ENCODE peak calls at places on chromosomes 2 and 18, in four cellular contexts. One of them, this sample, is unnamed.

GRCh38 chr2:234960091-234961088 is 8.6 kb downstream of the SH3BP4 start:
- DNase-seq in A549: no peak
- DNase-seq in ovary: no peak
- DNase-seq in tibial nerve: no peak
- DNase-seq in this sample: peak; percentile 10

GRCh38 chr2:134621939-134622705 is 96.7 kb downstream of the TMEM163 start:
- DNase-seq in A549: no peak
- DNase-seq in ovary: no peak
- DNase-seq in tibial nerve: no peak
- DNase-seq in this sample: no peak

GRCh38 chr2:118221952-118222594 is 133.8 kb downstream of the INSIG2 start:
- DNase-seq in A549: peak; percentile 63
- DNase-seq in ovary: no peak
- DNase-seq in tibial nerve: peak; percentile 68
- DNase-seq in this sample: peak; percentile 24

GRCh38 chr2:61928816-61929471 is 23.5 kb downstream of the COMMD1 start:
- DNase-seq in A549: no peak
- DNase-seq in ovary: no peak
- DNase-seq in tibial nerve: no peak
- DNase-seq in this sample: no peak

GRCh38 chr2:72136349-72136748 is 11.3 kb downstream of the CYP26B1 start:
- DNase-seq in A549: no peak
- DNase-seq in ovary: no peak
- DNase-seq in tibial nerve: no peak
- DNase-seq in this sample: no peak

GRCh38 chr2:236643480-236643879 is 73.9 kb downstream of the ACKR3 start:
- DNase-seq in A549: no peak
- DNase-seq in ovary: peak; percentile 12
- DNase-seq in tibial nerve: no peak
- DNase-seq in this sample: no peak

GRCh38 chr18:48889981-48890735 is 60.6 kb downstream of the SMAD7 start:
- DNase-seq in A549: no peak
- DNase-seq in ovary: peak; percentile 13
- DNase-seq in tibial nerve: no peak
- DNase-seq in this sample: no peak

GRCh38 chr18:62531078-62531477 is 8.3 kb downstream of the ZCCHC2 start:
- DNase-seq in A549: no peak
- DNase-seq in ovary: no peak
- DNase-seq in tibial nerve: no peak
- DNase-seq in this sample: no peak

GRCh38 chr18:22542400-22542835 is 124.7 kb upstream of the CTAGE1 start:
- DNase-seq in A549: no peak
- DNase-seq in ovary: peak; percentile 42
- DNase-seq in tibial nerve: no peak
- DNase-seq in this sample: no peak

GRCh38 chr18:2846638-2847340 is at the start of gene EMILIN2:
- DNase-seq in A549: no peak
- DNase-seq in ovary: peak; percentile 73
- DNase-seq in tibial nerve: peak; percentile 77
- DNase-seq in this sample: no peak

GRCh38 chr2:43125090-43125998 is 101.1 kb downstream of the ZFP36L2 start:
- DNase-seq in A549: no peak
- DNase-seq in ovary: no peak
- DNase-seq in tibial nerve: no peak
- DNase-seq in this sample: no peak

GRCh38 chr2:174606336-174606735 is 8.7 kb upstream of the WIPF1 start:
- DNase-seq in A549: peak; percentile 82
- DNase-seq in ovary: no peak
- DNase-seq in tibial nerve: peak; percentile 67
- DNase-seq in this sample: no peak

GRCh38 chr18:70385474-70385873 is 96.6 kb downstream of the SOCS6 start:
- DNase-seq in A549: no peak
- DNase-seq in ovary: no peak
- DNase-seq in tibial nerve: no peak
- DNase-seq in this sample: no peak

GRCh38 chr2:202278944-202279343 is 13.4 kb downstream of the NOP58 start:
- DNase-seq in A549: peak; percentile 67
- DNase-seq in ovary: no peak
- DNase-seq in tibial nerve: no peak
- DNase-seq in this sample: no peak

GRCh38 chr2:189347540-189347939 is 93.7 kb upstream of the WDR75 start:
- DNase-seq in A549: peak; percentile 90
- DNase-seq in ovary: no peak
- DNase-seq in tibial nerve: peak; percentile 44
- DNase-seq in this sample: no peak

GRCh38 chr2:214593723-214594122 is 182.9 kb downstream of the VWC2L start:
- DNase-seq in A549: peak; percentile 69
- DNase-seq in ovary: no peak
- DNase-seq in tibial nerve: no peak
- DNase-seq in this sample: no peak

GRCh38 chr2:134406311-134406710 is 152.4 kb downstream of the MGAT5 start:
- DNase-seq in A549: no peak
- DNase-seq in ovary: no peak
- DNase-seq in tibial nerve: no peak
- DNase-seq in this sample: no peak

GRCh38 chr2:39437522-39438296 is 624 bp upstream of the MAP4K3 start:
- DNase-seq in A549: peak; percentile 63
- DNase-seq in ovary: peak; percentile 63
- DNase-seq in tibial nerve: peak; percentile 25
- DNase-seq in this sample: peak; percentile 35

DNA sequence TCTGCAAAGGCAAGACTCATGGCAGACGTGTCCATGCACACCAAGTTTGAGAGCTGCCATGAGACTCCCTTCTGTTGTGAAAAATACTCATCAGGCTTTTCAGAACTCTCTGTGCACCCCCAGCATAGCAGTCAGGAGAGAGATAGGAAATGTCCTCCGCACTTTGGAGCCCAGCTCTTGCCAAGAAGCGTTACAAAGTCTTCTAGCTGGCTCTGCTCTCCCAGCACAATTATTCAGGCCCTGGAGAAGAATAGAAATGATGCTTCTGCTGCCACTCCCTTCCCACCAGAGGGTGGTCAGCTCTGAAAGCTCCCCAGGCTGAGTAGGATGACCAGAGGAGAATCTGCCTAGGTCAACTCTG is 594.4 kb upstream of the ID2 start:
- DNase-seq in A549: no peak
- DNase-seq in ovary: no peak
- DNase-seq in tibial nerve: no peak
- DNase-seq in this sample: no peak
- H3K27ac ChIP-seq in A549: peak overlapping the region; percentile 36
- H3K27ac ChIP-seq in ovary: no peak overlapping the region
- H3K27ac ChIP-seq in tibial nerve: no peak overlapping the region
- H3K27ac ChIP-seq in this sample: no peak overlapping the region

GRCh38 chr2:20214566-20215182 is 10.3 kb downstream of the SDC1 start:
- DNase-seq in A549: no peak
- DNase-seq in ovary: no peak
- DNase-seq in tibial nerve: no peak
- DNase-seq in this sample: no peak
- TF ChIP-seq POLR2A in A549: no peak
- TF ChIP-seq POLR2A in ovary: no peak
- TF ChIP-seq POLR2A in tibial nerve: no peak
- TF ChIP-seq POLR2A in this sample: no peak

GRCh38 chr2:112187805-112188596 is 49.8 kb downstream of the FBLN7 start:
- DNase-seq in A549: no peak
- DNase-seq in ovary: no peak
- DNase-seq in tibial nerve: no peak
- DNase-seq in this sample: no peak
- H3K27ac ChIP-seq in A549: no peak overlapping the region
- H3K27ac ChIP-seq in ovary: no peak overlapping the region
- H3K27ac ChIP-seq in tibial nerve: no peak overlapping the region
- H3K27ac ChIP-seq in this sample: no peak overlapping the region

DNA sequence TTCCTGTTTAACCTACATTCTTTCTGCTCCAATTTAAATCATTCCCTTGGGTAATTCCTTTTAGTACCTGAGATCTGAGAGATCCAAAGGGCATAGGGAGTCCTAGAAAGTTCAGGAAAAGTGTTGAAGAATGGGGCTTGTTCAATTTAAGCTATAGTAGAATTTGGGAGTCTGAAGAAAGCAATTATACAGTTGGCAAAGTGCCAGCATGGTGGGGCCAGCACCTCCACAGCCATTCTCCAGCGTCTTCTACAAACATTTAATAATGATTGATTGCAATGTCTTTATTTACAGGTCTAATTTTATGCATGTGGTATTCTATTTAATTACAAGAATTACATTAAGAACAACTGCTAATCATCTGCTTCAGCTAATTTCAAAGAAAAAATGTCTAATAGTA is 957.7 kb upstream of the GYPC start:
- DNase-seq in A549: no peak
- DNase-seq in ovary: no peak
- DNase-seq in tibial nerve: no peak
- DNase-seq in this sample: no peak
- TF ChIP-seq POLR2A in A549: no peak
- TF ChIP-seq POLR2A in ovary: no peak
- TF ChIP-seq POLR2A in tibial nerve: no peak
- TF ChIP-seq POLR2A in this sample: no peak

GRCh38 chr2:100274566-100275199 is 47.6 kb downstream of the LONRF2 start:
- DNase-seq in A549: no peak
- DNase-seq in ovary: no peak
- DNase-seq in tibial nerve: no peak
- DNase-seq in this sample: no peak
- H3K27ac ChIP-seq in A549: no peak overlapping the region
- H3K27ac ChIP-seq in ovary: peak overlapping the region; percentile 26
- H3K27ac ChIP-seq in tibial nerve: no peak overlapping the region
- H3K27ac ChIP-seq in this sample: no peak overlapping the region

GRCh38 chr2:218813771-218814460 is 17.7 kb downstream of the PRKAG3 start:
- DNase-seq in A549: no peak
- DNase-seq in ovary: no peak
- DNase-seq in tibial nerve: no peak
- DNase-seq in this sample: no peak
- TF ChIP-seq POLR2A in A549: no peak
- TF ChIP-seq POLR2A in ovary: no peak
- TF ChIP-seq POLR2A in tibial nerve: no peak
- TF ChIP-seq POLR2A in this sample: no peak

DNA sequence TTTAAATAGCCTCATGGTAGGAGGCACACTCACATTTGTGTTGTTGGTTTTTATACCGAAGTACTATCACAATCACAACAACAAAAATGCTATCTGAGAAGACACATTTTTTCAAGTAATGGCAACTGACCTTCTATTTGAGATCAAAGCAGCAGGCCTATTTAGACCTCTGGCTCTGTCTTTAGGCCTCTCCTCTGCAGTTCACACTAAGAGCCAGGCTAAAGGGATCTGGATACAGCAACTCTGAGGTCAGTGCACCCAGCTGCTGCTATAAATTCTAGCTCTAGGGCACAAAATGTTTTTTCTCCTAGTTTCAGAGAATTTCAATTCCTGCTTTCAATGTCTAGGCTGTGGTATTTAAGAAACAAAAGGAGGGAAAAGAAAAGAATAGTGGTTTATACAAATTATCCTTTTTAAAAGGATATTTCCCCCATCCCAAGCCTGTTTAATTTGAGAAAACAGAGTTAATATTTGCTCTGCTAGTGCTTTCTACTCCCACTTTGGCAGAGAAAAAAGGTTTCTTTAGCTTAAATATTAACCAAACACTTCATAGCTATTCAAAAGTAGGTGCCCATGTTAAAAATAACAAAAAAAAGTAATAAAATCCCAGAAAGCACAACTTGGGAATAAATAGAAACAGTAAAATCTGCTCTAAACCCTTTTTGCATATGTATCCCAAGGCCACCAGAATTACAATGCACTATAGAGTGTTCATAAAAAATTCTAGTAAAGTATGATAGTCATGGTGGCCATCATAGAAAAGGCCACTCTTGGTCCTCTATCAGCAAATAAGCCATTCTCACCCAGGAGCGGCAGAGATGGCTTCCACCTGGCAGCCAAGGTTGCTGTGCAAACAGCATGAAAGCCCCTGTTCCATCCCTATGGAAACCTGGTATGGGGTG is 293.6 kb upstream of the SESTD1 start:
- DNase-seq in A549: no peak
- DNase-seq in ovary: no peak
- DNase-seq in tibial nerve: no peak
- DNase-seq in this sample: no peak
- H3K27ac ChIP-seq in A549: no peak overlapping the region
- H3K27ac ChIP-seq in ovary: no peak overlapping the region
- H3K27ac ChIP-seq in tibial nerve: no peak overlapping the region
- H3K27ac ChIP-seq in this sample: no peak overlapping the region

GRCh38 chr2:150099805-150100204 is 387.7 kb downstream of the RND3 start:
- DNase-seq in A549: no peak
- DNase-seq in ovary: no peak
- DNase-seq in tibial nerve: no peak
- DNase-seq in this sample: no peak

GRCh38 chr2:150095361-150095760 is 392.1 kb downstream of the RND3 start:
- DNase-seq in A549: no peak
- DNase-seq in ovary: no peak
- DNase-seq in tibial nerve: no peak
- DNase-seq in this sample: no peak

GRCh38 chr2:150100311-150100710 is 387.2 kb downstream of the RND3 start:
- DNase-seq in A549: no peak
- DNase-seq in ovary: no peak
- DNase-seq in tibial nerve: no peak
- DNase-seq in this sample: no peak

GRCh38 chr2:150097402-150097801 is 390.1 kb downstream of the RND3 start:
- DNase-seq in A549: no peak
- DNase-seq in ovary: no peak
- DNase-seq in tibial nerve: no peak
- DNase-seq in this sample: no peak

DNA sequence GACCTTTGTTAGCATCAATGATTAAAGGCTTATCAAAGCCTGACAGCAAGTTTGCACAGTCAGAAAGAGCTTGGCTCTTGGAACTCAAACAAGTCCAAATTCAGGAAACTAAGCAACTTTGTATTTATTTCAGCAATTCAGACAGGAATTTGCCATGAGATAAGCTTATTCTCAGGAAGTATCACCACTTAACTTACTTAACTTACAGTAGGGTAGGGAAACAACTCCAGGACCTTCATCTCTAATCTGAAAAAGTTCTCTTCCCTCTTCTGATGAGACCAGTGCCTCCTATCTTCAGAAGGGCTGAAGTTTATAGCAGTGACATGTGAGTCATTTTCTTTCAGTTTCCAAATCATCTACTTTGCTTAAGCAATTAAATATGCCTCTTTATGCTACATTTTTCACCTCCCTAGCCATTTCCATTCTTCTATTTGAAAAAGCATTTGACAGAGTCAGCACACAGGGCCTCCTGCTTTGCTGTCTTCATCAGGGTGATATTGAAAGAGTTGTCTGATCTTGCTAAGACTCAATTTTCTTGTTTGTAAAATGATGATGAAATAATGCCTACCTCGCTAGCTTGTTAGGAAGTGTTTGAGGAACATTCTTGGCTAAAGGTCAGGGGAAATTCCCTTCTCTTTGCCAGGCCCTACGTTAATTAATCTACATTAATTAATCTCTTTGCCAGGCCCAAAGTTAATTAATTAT is 389.4 kb downstream of the RND3 start:
- DNase-seq in A549: peak; percentile 18
- DNase-seq in ovary: no peak
- DNase-seq in tibial nerve: no peak
- DNase-seq in this sample: no peak
- TF ChIP-seq POLR2A in A549: no peak
- TF ChIP-seq POLR2A in ovary: no peak
- TF ChIP-seq POLR2A in tibial nerve: no peak
- TF ChIP-seq POLR2A in this sample: no peak